ENCODE peak calls at places on chromosomes 16 and 17, in six cellular contexts. Q, O, T, R, Z and V are unnamed samples.
A peak's percentile ranks its signal among the peaks of the same experiment; 100 is the strongest.

GRCh38 chr17:65121916-65122821 is 15.0 kb upstream of the RGS9 start:
- DNase-seq in Q (peak; percentile 53), O (no peak), T (no peak), R (no peak), Z (no peak), V (no peak)

GRCh38 chr16:23941963-23942564 is 106.3 kb downstream of the PRKCB start:
- DNase-seq in Q (no peak), O (no peak), T (no peak), R (no peak), Z (no peak), V (no peak)

GRCh38 chr16:4362476-4363250 is 9.0 kb upstream of the VASN start:
- DNase-seq in Q (no peak), O (no peak), T (no peak), R (no peak), Z (no peak), V (peak; percentile 44)

GRCh38 chr17:56891751-56892150 is 22.1 kb downstream of the TRIM25 start:
- DNase-seq in Q (no peak), O (peak; percentile 23), T (peak; percentile 52), R (no peak), Z (no peak), V (no peak)

GRCh38 chr17:7557825-7558543 is 566 bp upstream of the TNFSF13 start:
- DNase-seq in Q (no peak), O (peak; percentile 87), T (no peak), R (no peak), Z (peak; percentile 88), V (peak; percentile 82)

GRCh38 chr17:68821860-68822693 is 133.1 kb downstream of the ABCA8 start:
- DNase-seq in Q (no peak), O (no peak), T (no peak), R (peak; percentile 81), Z (no peak), V (no peak)

GRCh38 chr16:1678500-1679098 is 520 bp downstream of the JPT2 start:
- DNase-seq in Q (peak; percentile 52), O (no peak), T (peak; percentile 35), R (no peak), Z (peak; percentile 17), V (no peak)

GRCh38 chr17:40561294-40561870 is 3.9 kb downstream of the CCR7 start:
- DNase-seq in Q (no peak), O (no peak), T (no peak), R (no peak), Z (no peak), V (no peak)

GRCh38 chr17:37792787-37793186 is 47.9 kb upstream of the HNF1B start:
- DNase-seq in Q (no peak), O (no peak), T (no peak), R (no peak), Z (no peak), V (no peak)

GRCh38 chr17:38877130-38877851 is 7.4 kb downstream of the LASP1 start:
- DNase-seq in Q (peak; percentile 78), O (no peak), T (peak; percentile 38), R (no peak), Z (no peak), V (no peak)

GRCh38 chr17:82384730-82385429 is 13.3 kb downstream of the UTS2R start:
- DNase-seq in Q (no peak), O (peak; percentile 79), T (no peak), R (no peak), Z (peak; percentile 38), V (no peak)

GRCh38 chr17:44074911-44075285 is 4.4 kb downstream of the G6PC3 start:
- DNase-seq in Q (no peak), O (no peak), T (no peak), R (no peak), Z (no peak), V (no peak)

GRCh38 chr16:81321039-81321438 is 6.3 kb downstream of the GAN start:
- DNase-seq in Q (no peak), O (no peak), T (no peak), R (no peak), Z (no peak), V (no peak)

GRCh38 chr16:58507195-58507962 is 7.4 kb downstream of the NDRG4 start:
- DNase-seq in Q (no peak), O (no peak), T (no peak), R (no peak), Z (no peak), V (no peak)

GRCh38 chr16:58503863-58504688 is 4.1 kb downstream of the NDRG4 start:
- DNase-seq in Q (no peak), O (no peak), T (no peak), R (no peak), Z (no peak), V (no peak)

GRCh38 chr16:58507963-58508670 is 7.2 kb upstream of the SETD6 start:
- DNase-seq in Q (no peak), O (no peak), T (no peak), R (no peak), Z (no peak), V (no peak)

GRCh38 chr16:58508671-58509251 is 6.6 kb upstream of the SETD6 start:
- DNase-seq in Q (no peak), O (no peak), T (no peak), R (no peak), Z (no peak), V (no peak)

DNA sequence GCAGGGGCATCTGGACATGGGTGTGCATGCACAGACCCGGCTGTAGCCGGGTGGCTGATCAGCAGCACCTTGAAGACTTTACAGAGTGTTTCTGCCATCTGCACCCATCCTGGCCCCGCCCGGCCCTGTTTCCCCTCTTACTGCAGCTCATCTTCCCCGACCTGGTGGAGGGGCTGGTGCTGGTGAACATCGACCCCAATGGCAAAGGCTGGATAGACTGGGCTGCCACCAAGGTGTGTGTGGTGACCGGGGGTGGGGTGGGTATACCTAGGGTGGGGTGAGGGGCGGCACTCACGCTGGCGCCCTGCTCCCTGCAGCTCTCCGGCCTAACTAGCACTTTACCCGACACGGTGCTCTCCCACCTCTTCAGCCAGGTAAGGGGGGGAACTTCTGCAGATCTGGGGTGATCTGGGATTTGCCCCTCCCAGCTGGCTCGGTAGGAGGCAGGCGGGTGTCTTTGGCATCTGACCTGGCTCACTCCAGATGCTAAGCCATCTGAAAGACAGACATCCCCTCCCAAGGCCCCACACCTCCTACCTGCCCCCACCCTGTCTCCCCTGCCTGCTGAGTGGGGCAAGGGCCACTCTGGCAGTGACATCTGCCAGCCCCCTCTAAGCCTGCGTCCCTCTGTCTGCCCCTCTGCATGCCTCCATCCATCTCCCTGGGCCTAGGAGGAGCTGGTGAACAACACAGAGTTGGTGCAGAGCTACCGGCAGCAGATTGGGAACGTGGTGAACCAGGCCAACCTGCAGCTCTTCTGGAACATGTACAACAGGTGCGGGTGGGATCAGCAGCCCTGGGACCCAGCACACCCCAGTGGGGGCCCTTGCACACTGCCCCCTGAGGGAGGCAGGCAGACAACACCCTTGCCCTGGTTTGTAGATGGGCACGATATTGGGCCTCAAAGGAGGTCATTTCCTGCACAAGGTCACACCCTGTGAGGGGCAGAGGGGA is 6.6 kb downstream of the NDRG4 start:
- DNase-seq in Q (no peak), O (no peak), T (no peak), R (no peak), Z (no peak), V (no peak)
- TF ChIP-seq CTCF in Q (no peak), O (no peak), T (no peak), R (no peak), Z (no peak), V (no peak)

GRCh38 chr17:75693500-75694481 is 26.7 kb downstream of the SAP30BP start:
- DNase-seq in Q (no peak), O (peak; percentile 82), T (no peak), R (peak; percentile 83), Z (peak; percentile 78), V (no peak)
- TF ChIP-seq CTCF in Q (no peak), O (no peak), T (no peak), R (peak; percentile 8), Z (no peak), V (no peak)

GRCh38 chr17:48258317-48258716 is 150.8 kb downstream of the SNX11 start:
- DNase-seq in Q (no peak), O (no peak), T (no peak), R (no peak), Z (no peak), V (no peak)

GRCh38 chr17:48259710-48260291 is 152.2 kb downstream of the SNX11 start:
- DNase-seq in Q (no peak), O (no peak), T (no peak), R (peak; percentile 16), Z (no peak), V (no peak)

GRCh38 chr17:48262982-48263586 is 155.5 kb downstream of the SNX11 start:
- DNase-seq in Q (no peak), O (no peak), T (no peak), R (no peak), Z (no peak), V (no peak)

DNA sequence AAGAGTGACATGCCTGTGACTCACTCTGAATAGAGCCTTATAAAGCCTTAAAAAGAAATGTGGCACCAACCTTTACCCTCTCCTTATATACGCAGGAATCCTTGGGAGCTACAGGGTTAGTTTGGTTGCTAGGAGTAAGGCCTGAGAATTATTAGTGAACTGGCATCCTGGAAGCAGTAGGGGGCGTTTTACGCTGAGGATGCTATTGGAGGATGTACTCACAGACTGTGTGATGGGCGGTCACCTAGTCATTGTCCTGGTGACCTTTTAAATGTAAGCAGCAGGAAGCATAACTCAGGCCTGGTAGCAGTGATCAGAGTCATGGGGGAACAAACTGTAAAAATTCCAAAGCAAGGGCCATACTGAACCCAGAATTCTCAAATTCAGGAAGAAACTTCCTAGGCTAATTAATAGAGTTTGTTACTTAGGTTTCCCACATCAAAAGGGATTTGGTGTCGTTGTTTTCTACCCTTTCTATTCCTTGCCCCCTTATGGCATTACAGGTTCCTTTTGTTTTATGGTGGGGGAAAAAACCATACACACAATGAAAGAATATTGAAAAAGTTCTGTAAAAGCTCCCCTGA is 153.8 kb downstream of the SNX11 start:
- DNase-seq in Q (no peak), O (no peak), T (no peak), R (no peak), Z (no peak), V (no peak)
- TF ChIP-seq CTCF in Q (peak; percentile 58), O (peak; percentile 46), T (no peak), R (peak; percentile 52), Z (peak; percentile 29), V (peak; percentile 19)

GRCh38 chr17:80287038-80287437 is 26.4 kb downstream of the RNF213 start:
- DNase-seq in Q (no peak), O (no peak), T (no peak), R (no peak), Z (no peak), V (no peak)

GRCh38 chr17:80283116-80283852 is 22.6 kb downstream of the RNF213 start:
- DNase-seq in Q (no peak), O (no peak), T (no peak), R (no peak), Z (no peak), V (no peak)

GRCh38 chr17:80286638-80286960 is 25.9 kb downstream of the RNF213 start:
- DNase-seq in Q (no peak), O (no peak), T (no peak), R (no peak), Z (no peak), V (no peak)

GRCh38 chr17:80285237-80285920 is 24.7 kb downstream of the RNF213 start:
- DNase-seq in Q (no peak), O (no peak), T (no peak), R (no peak), Z (no peak), V (no peak)

DNA sequence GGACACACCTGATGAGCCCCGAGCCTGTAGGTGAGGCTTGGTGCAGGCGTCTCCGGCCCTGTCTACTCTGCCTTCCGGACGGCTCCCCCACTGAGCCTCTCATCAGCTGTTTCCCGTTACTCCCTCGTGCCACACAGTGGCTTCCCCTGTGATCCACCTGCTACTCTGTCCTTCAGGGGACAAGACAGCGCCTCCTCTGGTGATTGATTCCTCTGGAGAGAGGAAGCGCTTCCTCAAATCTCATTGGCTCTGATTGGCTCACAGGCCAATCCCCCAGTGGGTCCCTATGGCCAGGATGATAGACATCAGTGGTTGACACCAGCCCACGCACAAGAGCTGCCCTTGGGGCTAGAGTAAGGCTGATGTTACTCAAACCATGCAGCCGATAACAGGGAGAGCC is 24.0 kb downstream of the RNF213 start:
- DNase-seq in Q (no peak), O (no peak), T (peak; percentile 23), R (no peak), Z (no peak), V (no peak)
- TF ChIP-seq CTCF in Q (peak; percentile 21), O (no peak), T (no peak), R (no peak), Z (no peak), V (no peak)